ENCODE peak calls at places on chromosome X, in nine cellular contexts. V, G, K, E, U, T, F, W and A are unnamed samples.
A peak's percentile ranks its signal among the peaks of the same experiment; 100 is the strongest.

GRCh38 chrX:119655125-119655524 is 37.8 kb downstream of the SEPTIN6 start:
- DNase-seq in V (no peak), G (peak; percentile 58), K (peak; percentile 11), E (peak; percentile 21), U (peak; percentile 44), T (peak; percentile 96), F (peak; percentile 70), W (no peak), A (peak; percentile 62)

GRCh38 chrX:44228621-44229020 is 114.9 kb downstream of the EFHC2 start:
- DNase-seq in V (no peak), G (no peak), K (no peak), E (no peak), U (peak; percentile 44), T (no peak), F (no peak), W (no peak), A (no peak)

GRCh38 chrX:4706961-4707360 is 993.5 kb upstream of the PRKX start:
- DNase-seq in V (no peak), G (no peak), K (no peak), E (no peak), U (no peak), T (no peak), F (no peak), W (no peak), A (no peak)

GRCh38 chrX:11422529-11422857 is 129.3 kb downstream of the AMELX start:
- DNase-seq in V (no peak), G (no peak), K (no peak), E (no peak), U (no peak), T (no peak), F (no peak), W (no peak), A (no peak)

GRCh38 chrX:18701621-18702361 is 5.7 kb upstream of the PPEF1 start:
- DNase-seq in V (peak; percentile 13), G (no peak), K (peak; percentile 82), E (peak; percentile 72), U (no peak), T (peak; percentile 13), F (peak; percentile 23), W (peak; percentile 62), A (no peak)

GRCh38 chrX:12973561-12974216 is 1.2 kb upstream of the TMSB4X start:
- DNase-seq in V (no peak), G (peak; percentile 48), K (no peak), E (no peak), U (peak; percentile 77), T (no peak), F (no peak), W (peak; percentile 64), A (no peak)

GRCh38 chrX:41970419-41970818 is 47.1 kb upstream of the CASK start:
- DNase-seq in V (no peak), G (no peak), K (no peak), E (no peak), U (no peak), T (no peak), F (no peak), W (no peak), A (no peak)

GRCh38 chrX:107654778-107655761 is 26.8 kb downstream of the PRPS1 start:
- DNase-seq in V (peak; percentile 59), G (peak; percentile 65), K (peak; percentile 59), E (peak; percentile 86), U (peak; percentile 32), T (peak; percentile 96), F (peak; percentile 92), W (peak; percentile 81), A (peak; percentile 90)

GRCh38 chrX:1894656-1895055 is 279.8 kb downstream of the ASMT start:
- DNase-seq in V (no peak), G (no peak), K (no peak), E (no peak), U (no peak), T (no peak), F (no peak), W (no peak), A (no peak)

GRCh38 chrX:86946569-86946968 is 571.0 kb upstream of the KLHL4 start:
- DNase-seq in V (no peak), G (no peak), K (peak; percentile 43), E (peak; percentile 43), U (peak; percentile 5), T (peak; percentile 41), F (peak; percentile 1), W (no peak), A (no peak)

GRCh38 chrX:1223253-1223621 is 10.8 kb upstream of the CRLF2 start:
- DNase-seq in V (no peak), G (no peak), K (no peak), E (no peak), U (no peak), T (no peak), F (no peak), W (no peak), A (no peak)

GRCh38 chrX:130615941-130616340 is 214.2 kb downstream of the RBMX2 start:
- DNase-seq in V (no peak), G (no peak), K (no peak), E (peak; percentile 53), U (no peak), T (no peak), F (no peak), W (no peak), A (no peak)

GRCh38 chrX:13432776-13433605 is 113.1 kb upstream of the ATXN3L start:
- DNase-seq in V (no peak), G (no peak), K (no peak), E (no peak), U (no peak), T (peak; percentile 92), F (peak; percentile 89), W (no peak), A (peak; percentile 86)

GRCh38 chrX:13215729-13216128 is 104.1 kb downstream of the ATXN3L start:
- DNase-seq in V (no peak), G (no peak), K (no peak), E (peak; percentile 44), U (no peak), T (peak; percentile 72), F (peak; percentile 69), W (no peak), A (no peak)

GRCh38 chrX:20253232-20253543 is 13.5 kb downstream of the RPS6KA3 start:
- DNase-seq in V (no peak), G (no peak), K (no peak), E (no peak), U (no peak), T (no peak), F (no peak), W (no peak), A (no peak)

GRCh38 chrX:124497386-124497785 is 151.0 kb downstream of the SH2D1A start:
- DNase-seq in V (no peak), G (no peak), K (no peak), E (peak; percentile 73), U (no peak), T (no peak), F (no peak), W (no peak), A (no peak)

GRCh38 chrX:106177106-106177981 is 9.2 kb downstream of the PWWP3B start:
- DNase-seq in V (no peak), G (peak; percentile 86), K (no peak), E (no peak), U (no peak), T (peak; percentile 18), F (no peak), W (peak; percentile 60), A (no peak)

GRCh38 chrX:106177982-106178321 is 9.8 kb downstream of the PWWP3B start:
- DNase-seq in V (no peak), G (no peak), K (no peak), E (no peak), U (no peak), T (no peak), F (no peak), W (no peak), A (no peak)

DNA sequence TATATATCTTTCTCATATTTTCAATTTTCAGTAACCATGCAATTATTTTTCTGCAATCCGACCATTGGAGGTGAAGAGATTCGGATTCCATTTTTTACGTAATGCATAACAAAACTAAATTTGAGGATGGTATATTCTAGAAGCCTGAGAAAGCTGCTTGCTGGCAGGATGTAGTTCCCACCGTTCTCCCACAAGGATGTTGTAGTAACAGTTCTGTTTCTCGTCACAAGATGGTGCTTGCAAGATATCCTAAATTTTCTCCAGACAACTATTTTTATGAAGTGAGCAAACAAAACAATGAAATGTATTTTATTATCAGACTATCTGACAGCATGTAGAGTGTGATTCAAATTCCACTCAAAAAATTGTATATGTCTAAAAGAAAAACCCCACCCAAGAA is 10.7 kb downstream of the PWWP3B start:
- DNase-seq in V (no peak), G (no peak), K (no peak), E (peak; percentile 18), U (no peak), T (no peak), F (no peak), W (no peak), A (no peak)
- H3K4me3 ChIP-seq in V (no peak overlapping the region), G (no peak overlapping the region), K (no peak overlapping the region), E (no peak overlapping the region), U (no peak overlapping the region), T (no peak overlapping the region), F (no peak overlapping the region), W (no peak overlapping the region), A (no peak overlapping the region)

DNA sequence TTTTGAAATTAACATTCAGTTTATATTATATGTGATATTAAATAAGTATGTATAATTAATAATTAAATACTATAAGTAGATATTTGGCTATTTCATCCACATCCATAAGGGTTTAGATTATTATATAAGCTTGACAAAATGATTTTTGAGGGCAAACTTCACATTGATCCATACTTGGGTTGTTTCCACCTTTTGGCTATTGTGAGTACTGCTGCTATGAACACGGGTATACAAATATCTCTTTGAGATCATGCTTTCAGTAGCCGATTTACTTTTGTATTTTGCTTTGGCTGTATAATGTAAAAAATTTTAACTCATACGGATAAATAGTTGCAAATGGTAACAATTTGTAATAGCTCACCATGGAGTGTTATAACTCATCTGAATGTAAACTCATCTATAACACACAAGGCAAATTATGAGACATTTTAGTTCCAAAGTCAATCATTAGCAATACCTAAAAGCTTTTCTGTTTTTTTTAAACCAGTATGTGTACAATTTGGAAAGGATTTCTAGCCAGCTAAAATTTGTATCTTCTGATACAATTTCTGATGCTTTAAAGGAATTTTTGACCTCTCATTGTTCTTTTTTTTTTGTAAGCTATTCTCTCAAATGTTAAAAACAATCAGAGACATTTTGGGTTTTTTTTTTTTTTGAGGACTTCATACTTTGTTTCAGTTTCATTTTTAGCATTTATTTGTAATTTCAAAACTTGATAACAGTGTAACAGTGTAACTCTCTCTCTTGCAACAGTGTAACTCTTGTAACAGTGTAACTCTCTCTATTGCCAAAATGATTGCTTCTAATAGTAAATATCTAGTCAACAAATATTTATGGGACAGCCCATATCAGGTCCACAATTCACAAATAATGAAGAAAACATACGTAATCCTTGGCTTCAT is 51.8 kb upstream of the ARX start:
- DNase-seq in V (no peak), G (no peak), K (no peak), E (no peak), U (no peak), T (no peak), F (no peak), W (no peak), A (no peak)
- TF ChIP-seq CTCF in V (no peak), G (no peak), K (no peak), E (no peak), U (no peak), T (no peak), F (peak; percentile 9), W (no peak), A (no peak)

GRCh38 chrX:136115909-136116297 is 31.4 kb upstream of the FHL1 start:
- DNase-seq in V (no peak), G (no peak), K (no peak), E (no peak), U (no peak), T (no peak), F (no peak), W (no peak), A (no peak)
- H3K4me3 ChIP-seq in V (no peak overlapping the region), G (no peak overlapping the region), K (no peak overlapping the region), E (no peak overlapping the region), U (no peak overlapping the region), T (no peak overlapping the region), F (no peak overlapping the region), W (no peak overlapping the region), A (no peak overlapping the region)

GRCh38 chrX:40496728-40497127 is 84.0 kb upstream of the ATP6AP2 start:
- DNase-seq in V (no peak), G (peak; percentile 26), K (no peak), E (no peak), U (peak; percentile 25), T (no peak), F (no peak), W (no peak), A (peak; percentile 48)
- TF ChIP-seq CTCF in V (no peak), G (no peak), K (no peak), E (peak; percentile 14), U (no peak), T (peak; percentile 13), F (peak; percentile 27), W (no peak), A (peak; percentile 49)